ENCODE peak calls at places on chromosomes 11 and 22, in seven cellular contexts. F, B, V, M, H, Q and U are unnamed samples.

GRCh38 chr22:47750086-47750485 is 987.6 kb downstream of the TBC1D22A start:
- DNase-seq in V (no peak), F (no peak), H (no peak), M (no peak), B (no peak), Q (no peak), U (no peak)

GRCh38 chr11:45270946-45271345 is 15.2 kb downstream of the SYT13 start:
- DNase-seq in F (no peak), B (no peak), M (no peak), H (no peak), Q (no peak), V (no peak), U (no peak)

GRCh38 chr11:30328676-30329075 is 5.8 kb downstream of the ARL14EP start:
- DNase-seq in M (no peak), B (no peak), Q (no peak), F (no peak), H (no peak), V (no peak), U (no peak)

GRCh38 chr22:24289138-24289537 is 18.5 kb downstream of the SPECC1L start:
- DNase-seq in H (no peak), F (peak; percentile 82), M (no peak), B (no peak), Q (no peak), V (peak; percentile 33), U (no peak)

GRCh38 chr11:85809191-85809590 is 1.8 kb downstream of the SYTL2 start:
- DNase-seq in H (no peak), V (no peak), Q (no peak), M (no peak), B (no peak), F (no peak), U (no peak)

GRCh38 chr22:42356547-42356946 is 75.7 kb downstream of the NFAM1 start:
- DNase-seq in V (no peak), H (no peak), M (no peak), Q (no peak), B (no peak), F (no peak), U (no peak)

GRCh38 chr22:20494978-20495860 is at the start of gene KLHL22:
- DNase-seq in M (peak; percentile 73), H (no peak), F (peak; percentile 65), Q (no peak), V (no peak), B (peak; percentile 45), U (no peak)

GRCh38 chr22:40728731-40729189 is 49.5 kb downstream of the MCHR1 start:
- DNase-seq in M (no peak), H (no peak), V (no peak), Q (no peak), F (peak; percentile 24), B (no peak), U (no peak)

GRCh38 chr11:76885390-76886097 is 24.8 kb downstream of the ACER3 start:
- DNase-seq in M (no peak), H (peak; percentile 6), B (no peak), Q (no peak), F (peak; percentile 38), V (no peak), U (no peak)

GRCh38 chr11:45848654-45849081 is 1.4 kb downstream of the CRY2 start:
- DNase-seq in Q (no peak), M (no peak), V (no peak), B (no peak), F (no peak), H (no peak), U (no peak)

GRCh38 chr22:37662039-37662438 is 3.5 kb downstream of the PDXP start:
- DNase-seq in V (no peak), Q (no peak), H (no peak), M (no peak), B (no peak), F (no peak), U (no peak)

GRCh38 chr11:134482865-134483264 is 70.8 kb upstream of the B3GAT1 start:
- DNase-seq in M (no peak), H (no peak), V (no peak), Q (no peak), B (no peak), F (no peak), U (no peak)

GRCh38 chr11:94885133-94885532 is 88.2 kb downstream of the CWC15 start:
- DNase-seq in H (no peak), B (no peak), Q (no peak), M (no peak), V (no peak), F (no peak), U (no peak)

GRCh38 chr22:19732403-19733113 is 9.2 kb downstream of the GP1BB start:
- DNase-seq in V (no peak), Q (no peak), F (no peak), M (no peak), B (no peak), H (no peak), U (no peak)

GRCh38 chr11:103872748-103873147 is 163.7 kb upstream of the DDI1 start:
- DNase-seq in M (no peak), Q (no peak), B (no peak), V (no peak), H (peak; percentile 3), F (no peak), U (no peak)

GRCh38 chr11:66311470-66311964 is 5.3 kb downstream of the CD248 start:
- DNase-seq in B (no peak), M (no peak), H (no peak), Q (no peak), F (no peak), V (no peak), U (no peak)

GRCh38 chr11:96051820-96052219 is 127.9 kb upstream of the MTMR2 start:
- DNase-seq in B (no peak), M (no peak), F (no peak), Q (peak; percentile 59), V (no peak), H (no peak), U (peak; percentile 60)

GRCh38 chr11:60703374-60703773 is 4.0 kb downstream of the MS4A8 start:
- DNase-seq in M (no peak), H (no peak), B (no peak), Q (no peak), F (no peak), V (no peak), U (no peak)

DNA sequence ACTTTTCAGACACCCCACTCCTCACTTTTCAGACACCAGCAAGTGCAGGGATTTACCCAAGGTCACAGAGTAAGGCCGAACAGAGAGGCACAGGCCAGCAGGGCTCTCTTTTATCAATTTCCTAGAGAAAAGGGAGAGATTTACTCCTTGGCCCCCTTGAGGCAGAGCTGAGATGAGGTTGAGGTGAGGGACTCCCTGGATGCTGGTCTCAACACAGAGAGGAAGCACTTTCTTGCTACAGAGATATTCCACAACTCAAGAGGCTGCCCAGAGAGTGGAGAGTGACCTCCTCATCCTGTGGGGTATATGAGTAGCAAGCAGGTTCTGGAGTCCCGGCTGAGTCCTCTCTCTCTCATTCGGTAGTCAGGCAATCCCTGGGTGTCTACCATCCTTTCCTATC is 2.0 kb upstream of the ARHGEF17 start:
- DNase-seq in M (no peak), F (no peak), H (peak; percentile 30), B (no peak), Q (no peak), V (no peak), U (no peak)
- TF ChIP-seq CTCF in M (no peak), F (no peak), H (no peak), B (no peak), Q (no peak), V (peak; percentile 41), U (peak; percentile 18)

GRCh38 chr11:114501901-114502300 is 57.8 kb downstream of the NXPE1 start:
- DNase-seq in B (no peak), V (no peak), Q (no peak), M (no peak), H (no peak), F (no peak), U (no peak)

DNA sequence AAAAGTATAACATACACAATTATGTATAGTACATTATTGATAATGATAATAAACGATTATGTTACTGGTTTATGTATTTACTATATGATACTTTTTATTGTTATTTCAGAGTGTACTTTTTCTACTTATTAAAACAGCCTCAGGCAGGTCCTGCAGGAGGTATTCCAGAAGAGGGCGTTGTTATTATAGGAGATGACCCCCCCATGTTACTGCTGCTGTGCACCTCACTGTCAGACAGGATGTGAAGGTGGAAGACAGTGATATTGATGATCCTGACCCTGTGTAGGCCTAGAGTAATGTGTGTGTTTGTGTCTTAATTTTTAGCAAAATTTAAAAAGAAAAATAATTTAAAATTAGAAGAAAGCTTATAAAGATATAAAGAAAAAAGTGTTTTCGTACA is 57.6 kb downstream of the REXO2 start:
- DNase-seq in Q (no peak), V (no peak), B (no peak), M (no peak), H (no peak), F (no peak), U (no peak)
- TF ChIP-seq CTCF in Q (no peak), V (no peak), B (no peak), M (no peak), H (no peak), F (no peak), U (no peak)

GRCh38 chr11:124867700-124868099 is 2.5 kb downstream of the ROBO3 start:
- DNase-seq in H (peak; percentile 40), B (no peak), F (peak; percentile 69), Q (no peak), M (peak; percentile 63), V (no peak), U (no peak)
- TF ChIP-seq CTCF in H (peak; percentile 55), B (peak; percentile 58), F (peak; percentile 39), Q (peak; percentile 57), M (no peak), V (peak; percentile 61), U (peak; percentile 56)

GRCh38 chr11:62847767-62848314 is 8.5 kb upstream of the WDR74 start:
- DNase-seq in F (no peak), V (no peak), H (no peak), M (no peak), B (no peak), Q (no peak), U (no peak)
- TF ChIP-seq CTCF in F (no peak), V (no peak), H (no peak), M (no peak), B (no peak), Q (no peak), U (no peak)

DNA sequence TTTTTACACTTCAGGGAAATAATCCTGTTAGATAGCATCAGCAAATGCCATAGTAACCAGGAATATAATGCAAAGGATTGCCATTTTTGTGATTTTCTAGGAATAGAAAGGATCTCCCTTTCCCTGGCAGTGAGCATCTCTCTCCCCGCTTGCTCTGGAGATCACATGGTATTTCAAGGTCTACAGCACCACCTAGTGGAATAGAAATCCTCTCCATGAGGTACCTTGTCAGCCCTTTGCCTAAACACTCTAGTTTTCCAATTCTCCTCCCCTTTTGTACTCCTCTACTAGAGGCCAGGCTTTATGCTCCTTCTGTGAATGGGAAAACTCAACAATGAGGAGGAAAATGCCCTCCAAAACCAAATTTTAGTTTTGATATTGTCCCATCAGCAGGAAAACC is 78.4 kb downstream of the XRRA1 start:
- DNase-seq in H (peak; percentile 74), F (peak; percentile 37), M (no peak), Q (no peak), B (no peak), V (peak; percentile 10), U (no peak)
- TF ChIP-seq CTCF in H (peak; percentile 51), F (peak; percentile 31), M (no peak), Q (peak; percentile 40), B (no peak), V (peak; percentile 48), U (peak; percentile 30)